ENCODE peak calls at places on chromosomes 6 and 20, in five cellular contexts. U, R, F, S and K are unnamed samples.

GRCh38 chr6:169495601-169496000 is 206.2 kb downstream of the WDR27 start:
- DNase-seq in R (no peak), S (peak; percentile 40), U (no peak), F (no peak), K (no peak)

GRCh38 chr6:70894001-70894400 is 62.9 kb downstream of the B3GAT2 start:
- DNase-seq in R (no peak), S (no peak), U (no peak), F (no peak), K (no peak)

GRCh38 chr20:8524716-8525343 is 392.8 kb downstream of the PLCB1 start:
- DNase-seq in U (no peak), S (no peak), F (no peak), R (no peak), K (no peak)

GRCh38 chr20:62914970-62915457 is 11.3 kb downstream of the DIDO1 start:
- DNase-seq in R (peak; percentile 68), F (peak; percentile 61), U (no peak), S (no peak), K (peak; percentile 64)

GRCh38 chr20:53609501-53610445 is 16.1 kb upstream of the ZNF217 start:
- DNase-seq in S (no peak), U (peak; percentile 93), R (no peak), F (peak; percentile 95), K (peak; percentile 97)

GRCh38 chr20:55714082-55714481 is 291.2 kb downstream of the CBLN4 start:
- DNase-seq in S (no peak), R (no peak), U (no peak), F (no peak), K (no peak)

GRCh38 chr6:87623248-87623647 is 33.3 kb downstream of the ORC3 start:
- DNase-seq in S (no peak), F (no peak), U (no peak), R (no peak), K (no peak)

GRCh38 chr6:44569931-44570385 is 182.5 kb downstream of the CDC5L start:
- DNase-seq in R (no peak), F (no peak), U (peak; percentile 65), S (no peak), K (no peak)

GRCh38 chr6:76779068-76779467 is 684.2 kb downstream of the HTR1B start:
- DNase-seq in F (no peak), R (no peak), U (no peak), S (no peak), K (no peak)

GRCh38 chr6:169896826-169897456 is 145.5 kb downstream of the ERMARD start:
- DNase-seq in S (no peak), U (no peak), F (no peak), R (no peak), K (no peak)

GRCh38 chr6:90319044-90319443 is 22.4 kb upstream of the BACH2 start:
- DNase-seq in R (no peak), U (no peak), F (no peak), S (no peak), K (no peak)

GRCh38 chr20:19775353-19776201 is 17.5 kb downstream of the RIN2 start:
- DNase-seq in R (no peak), U (no peak), F (no peak), S (peak; percentile 95), K (no peak)

GRCh38 chr6:150634641-150635292 is 35.1 kb downstream of the PLEKHG1 start:
- DNase-seq in U (no peak), R (no peak), S (peak; percentile 44), F (no peak), K (no peak)

GRCh38 chr6:66771626-66772025 is 1064.6 kb upstream of the EYS start:
- DNase-seq in R (no peak), S (no peak), F (no peak), U (no peak), K (no peak)

GRCh38 chr20:17859616-17860232 is 108.9 kb downstream of the SNX5 start:
- DNase-seq in F (peak; percentile 58), R (peak; percentile 48), U (no peak), S (no peak), K (peak; percentile 55)

GRCh38 chr20:63084563-63084927 is 77.8 kb upstream of the BHLHE23 start:
- DNase-seq in R (peak; percentile 33), S (no peak), U (no peak), F (no peak), K (no peak)

GRCh38 chr6:6686748-6687601 is 98.5 kb downstream of the LY86 start:
- DNase-seq in F (peak; percentile 99), U (peak; percentile 100), R (peak; percentile 93), S (no peak), K (peak; percentile 93)

GRCh38 chr20:36632147-36632486 is 13.9 kb downstream of the SLA2 start:
- DNase-seq in U (no peak), S (no peak), R (no peak), F (no peak), K (no peak)

GRCh38 chr6:105900120-105900937 is 185.8 kb upstream of the PRDM1 start:
- DNase-seq in S (peak; percentile 79), F (no peak), U (peak; percentile 82), R (no peak), K (no peak)

GRCh38 chr6:139708342-139709199 is 334.1 kb upstream of the CITED2 start:
- DNase-seq in R (no peak), S (peak; percentile 66), F (no peak), U (peak; percentile 54), K (no peak)

GRCh38 chr6:125888989-125889656 is 67.4 kb upstream of the HINT3 start:
- DNase-seq in R (no peak), F (no peak), U (peak; percentile 72), S (no peak), K (no peak)

GRCh38 chr6:1143655-1144054 is 168.2 kb upstream of the FOXQ1 start:
- DNase-seq in R (no peak), F (no peak), U (no peak), S (no peak), K (no peak)

GRCh38 chr6:24494726-24495515 is at the start of gene ALDH5A1:
- DNase-seq in R (peak; percentile 87), F (peak; percentile 36), S (no peak), U (peak; percentile 87), K (peak; percentile 33)

GRCh38 chr20:58238490-58238889 is 10.0 kb upstream of the ANKRD60 start:
- DNase-seq in F (no peak), S (no peak), U (no peak), R (no peak), K (no peak)

GRCh38 chr6:32980488-32981038 is 12.2 kb downstream of the BRD2 start:
- DNase-seq in S (no peak), R (no peak), U (no peak), F (no peak), K (no peak)

GRCh38 chr6:33716379-33716778 is 4.9 kb upstream of the UQCC2 start:
- DNase-seq in U (no peak), R (no peak), F (peak; percentile 94), S (no peak), K (peak; percentile 85)

GRCh38 chr20:10236540-10237533 is 18.2 kb downstream of the SNAP25 start:
- DNase-seq in S (no peak), U (no peak), F (no peak), R (peak; percentile 79), K (no peak)

GRCh38 chr6:73942581-73942980 is 246.6 kb downstream of the CD109 start:
- DNase-seq in R (no peak), U (peak; percentile 9), F (no peak), S (peak; percentile 9), K (no peak)

GRCh38 chr20:10590950-10591349 is 82.8 kb downstream of the JAG1 start:
- DNase-seq in S (no peak), F (no peak), U (no peak), R (no peak), K (no peak)

GRCh38 chr6:11727995-11728961 is 50.3 kb downstream of the ADTRP start:
- DNase-seq in S (no peak), U (peak; percentile 8), R (no peak), F (no peak), K (no peak)

GRCh38 chr6:83735461-83735860 is 26.6 kb upstream of the SNAP91 start:
- DNase-seq in F (no peak), R (no peak), S (no peak), U (no peak), K (no peak)

GRCh38 chr6:38266921-38267354 is 372.8 kb downstream of the BTBD9 start:
- DNase-seq in U (no peak), S (no peak), F (no peak), R (no peak), K (no peak)